ENCODE peak calls at places on chromosomes 11 and 22, in seven cellular contexts. C is left ventricle myocardium inferior; G is fibroblast of lung; E is A549; L is IMR-90; O is CD4-positive, alpha-beta T cell; V is Calu3. P is an unnamed sample.

GRCh38 chr11:118953265-118953664 is 2.8 kb upstream of the UPK2 start:
- DNase-seq in C (no peak), G (peak; percentile 45), E (no peak), L (peak; percentile 18), O (no peak), V (no peak), P (no peak)

GRCh38 chr22:37609240-37610152 is 862 bp downstream of the GGA1 start:
- DNase-seq in C (no peak), G (peak; percentile 28), E (peak; percentile 36), L (no peak), O (no peak), V (no peak), P (no peak)

GRCh38 chr11:72144807-72145565 is 9.5 kb downstream of the FOLR3 start:
- DNase-seq in C (no peak), G (peak; percentile 85), E (no peak), L (peak; percentile 87), O (no peak), V (peak; percentile 51), P (no peak)

GRCh38 chr22:29030618-29031235 is 30.9 kb downstream of the C22orf31 start:
- DNase-seq in C (peak; percentile 73), G (peak; percentile 94), E (peak; percentile 75), L (peak; percentile 77), O (no peak), V (peak; percentile 94), P (no peak)

GRCh38 chr22:36741204-36741793 is 34.6 kb downstream of the IFT27 start:
- DNase-seq in C (no peak), G (no peak), E (peak; percentile 20), L (no peak), O (no peak), V (no peak), P (no peak)

GRCh38 chr22:37175414-37176144 is 12.5 kb downstream of the C1QTNF6 start:
- DNase-seq in C (no peak), G (no peak), E (no peak), L (no peak), O (no peak), V (no peak), P (peak; percentile 7)

GRCh38 chr11:46099973-46100335 is 21.3 kb downstream of the PHF21A start:
- DNase-seq in C (no peak), G (peak; percentile 53), E (no peak), L (peak; percentile 41), O (no peak), V (no peak), P (no peak)

GRCh38 chr11:120824242-120824641 is 199.7 kb upstream of the TBCEL start:
- DNase-seq in C (no peak), G (no peak), E (no peak), L (no peak), O (no peak), V (no peak), P (no peak)

GRCh38 chr11:134913999-134914590 is 502.1 kb upstream of the B3GAT1 start:
- DNase-seq in C (no peak), G (no peak), E (no peak), L (no peak), O (no peak), V (no peak), P (no peak)

GRCh38 chr11:108177570-108177969 is 44.9 kb downstream of the NPAT start:
- DNase-seq in C (no peak), G (no peak), E (no peak), L (no peak), O (no peak), V (no peak), P (no peak)

GRCh38 chr11:95453616-95454118 is 222.7 kb upstream of the SESN3 start:
- DNase-seq in C (peak; percentile 61), G (peak; percentile 46), E (no peak), L (no peak), O (no peak), V (peak; percentile 86), P (no peak)

GRCh38 chr22:20864186-20864908 is 5.5 kb downstream of the SNAP29 start:
- DNase-seq in C (no peak), G (no peak), E (no peak), L (no peak), O (no peak), V (no peak), P (no peak)

GRCh38 chr11:70739811-70740474 is 341.6 kb downstream of the CTTN start:
- DNase-seq in C (no peak), G (no peak), E (no peak), L (no peak), O (no peak), V (no peak), P (no peak)

GRCh38 chr22:22068657-22069056 is 86.1 kb upstream of the TOP3B start:
- DNase-seq in C (no peak), G (no peak), E (no peak), L (no peak), O (no peak), V (no peak), P (no peak)

GRCh38 chr11:15565846-15566245 is 451.1 kb downstream of the INSC start:
- DNase-seq in C (no peak), G (no peak), E (no peak), L (no peak), O (no peak), V (no peak), P (no peak)

GRCh38 chr11:10688401-10688800 is 5.2 kb downstream of the IRAG1 start:
- DNase-seq in C (no peak), G (peak; percentile 82), E (peak; percentile 18), L (peak; percentile 34), O (no peak), V (peak; percentile 17), P (no peak)

GRCh38 chr11:30312243-30312642 is 10.7 kb upstream of the ARL14EP start:
- DNase-seq in C (no peak), G (no peak), E (no peak), L (no peak), O (no peak), V (no peak), P (no peak)

GRCh38 chr22:39242809-39243442 is 1.9 kb downstream of the PDGFB start:
- DNase-seq in C (no peak), G (no peak), E (no peak), L (no peak), O (peak; percentile 33), V (peak; percentile 77), P (no peak)

GRCh38 chr11:128036556-128037093 is 550.7 kb downstream of the ETS1 start:
- DNase-seq in C (no peak), G (peak; percentile 41), E (no peak), L (peak; percentile 35), O (no peak), V (no peak), P (no peak)

GRCh38 chr11:86103808-86104207 is 34.9 kb upstream of the PICALM start:
- DNase-seq in C (no peak), G (peak; percentile 52), E (no peak), L (peak; percentile 22), O (no peak), V (no peak), P (no peak)

GRCh38 chr11:19740586-19740985 is 27.9 kb downstream of the NAV2 start:
- DNase-seq in C (no peak), G (no peak), E (no peak), L (no peak), O (no peak), V (no peak), P (no peak)

GRCh38 chr11:124707813-124708212 is 31.9 kb upstream of the NRGN start:
- DNase-seq in C (no peak), G (no peak), E (no peak), L (no peak), O (no peak), V (no peak), P (no peak)

GRCh38 chr11:61294717-61295595 is at the start of gene VWCE:
- DNase-seq in C (peak; percentile 47), G (peak; percentile 49), E (peak; percentile 62), L (peak; percentile 41), O (peak; percentile 56), V (peak; percentile 66), P (peak; percentile 67)
- TF ChIP-seq CTCF in C (no peak), G (peak; percentile 39), E (peak; percentile 29), L (peak; percentile 40), O (no peak), V (peak; percentile 16), P (no peak)

DNA sequence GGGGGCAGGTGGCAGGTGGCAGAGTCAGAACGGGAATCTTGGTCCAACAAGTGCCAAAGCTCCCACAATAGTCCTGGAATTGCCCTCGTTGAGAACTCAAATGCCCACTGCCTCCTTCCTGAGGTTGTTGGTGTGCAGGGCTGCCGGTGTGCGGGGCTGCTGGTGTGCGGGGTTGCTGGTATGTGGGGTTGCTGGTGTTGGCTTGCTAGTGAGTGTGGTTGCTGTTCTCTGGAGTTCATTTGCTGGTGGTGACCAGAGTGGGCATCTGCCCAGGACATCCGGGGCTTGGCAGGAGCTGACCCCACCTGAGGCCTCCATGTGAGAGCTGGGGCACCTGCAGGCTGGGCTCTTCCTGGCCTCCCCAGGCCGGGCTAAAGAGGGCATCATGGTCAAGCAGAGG is 14.0 kb upstream of the MPPED1 start:
- DNase-seq in C (no peak), G (no peak), E (no peak), L (no peak), O (no peak), V (no peak), P (no peak)
- TF ChIP-seq CTCF in C (no peak), G (no peak), E (no peak), L (no peak), O (no peak), V (no peak), P (no peak)

DNA sequence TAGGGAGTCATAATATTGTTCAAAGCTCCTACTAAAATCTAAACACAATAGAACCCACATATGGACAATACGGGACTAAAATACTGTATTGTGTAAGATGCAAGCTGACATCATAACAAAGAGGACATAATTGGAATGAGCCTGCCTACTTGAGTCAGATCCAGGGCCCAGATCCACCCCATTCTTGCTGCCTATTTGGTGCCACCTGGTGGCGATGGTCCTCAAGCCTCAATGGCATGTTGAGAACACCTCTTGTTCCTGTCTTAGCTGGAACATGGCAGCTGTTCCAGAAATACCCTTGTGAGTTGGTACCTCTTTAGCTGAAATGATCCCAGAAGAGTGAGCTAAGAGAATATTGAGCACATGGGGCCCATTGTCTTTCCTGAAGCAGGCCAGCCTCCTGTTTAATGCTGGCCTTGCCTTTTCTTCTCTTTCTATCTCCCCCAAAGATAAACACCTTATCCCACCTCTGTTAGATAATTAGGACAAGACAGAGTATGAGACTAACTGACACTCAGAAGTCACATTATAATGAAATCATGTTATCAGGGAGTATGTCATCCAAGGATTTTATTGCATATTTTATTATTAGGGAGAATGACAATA is 680.9 kb upstream of the ANO5 start:
- DNase-seq in C (peak; percentile 16), G (peak; percentile 27), E (peak; percentile 21), L (no peak), O (no peak), V (peak; percentile 83), P (no peak)
- TF ChIP-seq CTCF in C (peak; percentile 45), G (no peak), E (peak; percentile 53), L (peak; percentile 5), O (no peak), V (peak; percentile 66), P (no peak)

GRCh38 chr11:66287256-66288137 is 1.4 kb downstream of the YIF1A start:
- DNase-seq in C (no peak), G (no peak), E (no peak), L (no peak), O (no peak), V (no peak), P (no peak)

GRCh38 chr11:66290332-66290629 is 1.3 kb upstream of the YIF1A start:
- DNase-seq in C (no peak), G (no peak), E (no peak), L (no peak), O (no peak), V (no peak), P (no peak)

GRCh38 chr11:66289548-66290331 is 797 bp upstream of the YIF1A start:
- DNase-seq in C (peak; percentile 65), G (no peak), E (peak; percentile 60), L (no peak), O (peak; percentile 72), V (peak; percentile 77), P (no peak)

GRCh38 chr11:66288138-66288865 is 641 bp downstream of the YIF1A start:
- DNase-seq in C (peak; percentile 46), G (no peak), E (no peak), L (no peak), O (no peak), V (peak; percentile 25), P (no peak)

GRCh38 chr11:66288866-66289547 is at the start of gene YIF1A:
- DNase-seq in C (peak; percentile 99), G (peak; percentile 100), E (peak; percentile 100), L (peak; percentile 100), O (peak; percentile 98), V (peak; percentile 98), P (peak; percentile 93)
- TF ChIP-seq CTCF in C (peak; percentile 13), G (no peak), E (no peak), L (no peak), O (no peak), V (no peak), P (no peak)

P was measured in activated B cell treated with CpG ODN at 0.5 μM for 24 hours.